ENCODE peak calls at places on chromosomes 12 and 14, in nine cellular contexts. H is mammary epithelial cell, S is GM10248, I is cardiac muscle cell, Q is glutamatergic neuron, W is heart left ventricle, V is BJ, C is lower lobe of right lung, Y is stomach. L is an unnamed sample.

GRCh38 chr14:92506230-92506629 is 7.4 kb upstream of the RIN3 start:
- DNase-seq in Q (no peak), Y (no peak), V (no peak), I (no peak), C (no peak), H (no peak), W (no peak), S (no peak), L (no peak)

GRCh38 chr12:90091809-90092208 is 383.2 kb upstream of the ATP2B1 start:
- DNase-seq in Y (no peak), I (no peak), S (no peak), H (no peak), C (no peak), Q (no peak), V (no peak), W (no peak), L (no peak)

GRCh38 chr14:102723650-102724049 is 53.6 kb upstream of the TRAF3 start:
- DNase-seq in I (no peak), C (no peak), W (no peak), Y (no peak), H (no peak), V (no peak), S (no peak), Q (no peak), L (no peak)

GRCh38 chr12:98532687-98533304 is 17.4 kb downstream of the TMPO start:
- DNase-seq in Y (no peak), I (peak; percentile 46), H (peak; percentile 55), V (no peak), W (no peak), C (no peak), Q (no peak), S (no peak), L (no peak)

GRCh38 chr12:76259660-76260389 is 88.4 kb downstream of the BBS10 start:
- DNase-seq in W (no peak), S (no peak), I (no peak), Y (no peak), V (peak; percentile 52), Q (no peak), C (no peak), H (peak; percentile 83), L (no peak)

GRCh38 chr14:91464615-91465205 is 45.4 kb downstream of the PPP4R3A start:
- DNase-seq in S (no peak), C (no peak), Q (no peak), H (no peak), V (no peak), Y (no peak), W (no peak), I (no peak), L (no peak)

GRCh38 chr12:132777614-132778013 is 16.0 kb upstream of the ANKLE2 start:
- DNase-seq in C (no peak), Q (no peak), W (no peak), S (no peak), V (no peak), I (no peak), H (no peak), Y (no peak), L (no peak)

GRCh38 chr12:23113781-23114180 is 488.8 kb downstream of the ETNK1 start:
- DNase-seq in C (no peak), S (no peak), Y (no peak), Q (no peak), V (no peak), H (peak; percentile 84), I (no peak), W (no peak), L (no peak)

GRCh38 chr14:101774814-101775213 is 13.3 kb downstream of the PPP2R5C start:
- DNase-seq in Y (no peak), S (no peak), W (no peak), V (no peak), H (no peak), C (no peak), I (no peak), Q (no peak), L (no peak)

GRCh38 chr14:41607119-41607785 is 576 bp downstream of the LRFN5 start:
- DNase-seq in V (no peak), W (no peak), Q (peak; percentile 19), Y (no peak), S (no peak), C (no peak), I (no peak), H (peak; percentile 16), L (peak; percentile 22)

GRCh38 chr12:85794551-85794950 is 41.7 kb downstream of the RASSF9 start:
- DNase-seq in C (no peak), W (no peak), V (no peak), Y (no peak), H (peak; percentile 42), S (no peak), I (no peak), Q (no peak), L (no peak)

GRCh38 chr14:91429385-91429784 is 11.8 kb upstream of the CCDC88C start:
- DNase-seq in Q (no peak), V (no peak), I (no peak), C (no peak), H (no peak), W (no peak), Y (no peak), S (no peak), L (no peak)

GRCh38 chr12:46744256-46744655 is 81.5 kb downstream of the SLC38A4 start:
- DNase-seq in H (no peak), C (no peak), Q (no peak), I (no peak), V (no peak), Y (no peak), S (no peak), W (no peak), L (no peak)

GRCh38 chr14:65880507-65880906 is 468.0 kb downstream of the FUT8 start:
- DNase-seq in I (no peak), S (no peak), H (no peak), V (no peak), Q (no peak), W (no peak), Y (no peak), C (no peak), L (no peak)

GRCh38 chr14:56881181-56881580 is 70.9 kb upstream of the OTX2 start:
- DNase-seq in Q (no peak), C (no peak), W (no peak), Y (no peak), H (no peak), I (no peak), S (no peak), V (no peak), L (no peak)

GRCh38 chr12:131865196-131865875 is 29.1 kb upstream of the ULK1 start:
- DNase-seq in S (no peak), V (no peak), Q (no peak), C (no peak), I (no peak), W (no peak), H (peak; percentile 70), Y (no peak), L (no peak)

GRCh38 chr12:863285-863684 is 86.2 kb downstream of the RAD52 start:
- DNase-seq in H (no peak), Y (no peak), C (no peak), V (no peak), Q (no peak), W (no peak), I (no peak), S (no peak), L (no peak)

GRCh38 chr12:868722-869121 is 80.8 kb downstream of the RAD52 start:
- DNase-seq in V (no peak), H (no peak), C (no peak), I (no peak), S (no peak), W (no peak), Q (no peak), Y (no peak), L (no peak)

GRCh38 chr12:865614-866013 is 83.9 kb downstream of the RAD52 start:
- DNase-seq in V (no peak), S (no peak), I (no peak), C (no peak), Y (no peak), Q (no peak), H (no peak), W (no peak), L (no peak)

GRCh38 chr12:870378-870777 is 79.1 kb downstream of the RAD52 start:
- DNase-seq in Q (no peak), H (no peak), C (no peak), W (no peak), S (no peak), Y (no peak), I (no peak), V (no peak), L (no peak)

DNA sequence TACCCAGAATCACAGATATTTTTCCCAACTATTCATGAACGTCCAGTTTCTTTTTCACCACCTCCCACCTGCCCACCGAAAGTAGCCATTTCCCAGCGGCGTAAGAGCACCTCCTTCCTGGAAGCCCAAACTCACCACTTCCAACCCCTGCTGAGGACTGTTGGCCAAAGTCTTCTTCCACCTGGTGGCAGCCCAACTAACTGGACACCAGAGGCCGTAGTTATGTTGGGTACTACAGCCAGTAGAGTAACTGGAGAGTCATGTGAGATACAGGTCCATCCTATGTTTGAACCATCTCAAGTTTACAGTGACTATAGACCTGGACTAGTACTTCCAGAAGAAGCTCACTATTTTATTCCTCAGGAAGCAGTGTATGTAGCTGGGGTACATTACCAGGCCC is 81.6 kb downstream of the RAD52 start:
- DNase-seq in V (no peak), W (no peak), Y (no peak), I (no peak), S (no peak), H (no peak), Q (no peak), C (no peak), L (no peak)
- TF ChIP-seq CTCF in V (no peak), W (no peak), Y (no peak), I (no peak), S (no peak), H (no peak), Q (no peak), C (no peak), L (no peak)

DNA sequence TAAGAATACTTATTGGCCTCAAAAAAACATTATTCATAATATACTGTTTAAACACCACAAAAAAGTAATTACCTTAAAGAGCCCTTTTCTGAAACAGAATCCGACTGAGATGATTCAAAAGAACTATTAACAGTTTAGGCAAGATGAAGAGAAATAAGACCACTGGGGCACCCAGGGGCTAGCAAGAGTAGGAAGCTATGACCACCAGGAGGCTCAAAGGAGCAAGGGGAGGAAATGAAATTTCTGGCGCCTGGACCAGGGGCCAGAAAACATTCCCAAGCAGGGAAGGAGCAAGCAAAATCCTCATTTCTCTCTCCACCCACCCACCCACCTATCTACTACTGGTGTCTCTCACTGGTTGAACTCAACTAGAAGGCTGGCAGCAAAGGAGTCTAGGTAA is 6.3 kb upstream of the DCAF4 start:
- DNase-seq in I (no peak), S (no peak), W (no peak), C (no peak), H (no peak), V (no peak), Y (no peak), Q (no peak), L (no peak)
- TF ChIP-seq CTCF in I (peak; percentile 21), S (no peak), W (no peak), C (no peak), H (no peak), V (no peak), Y (no peak), Q (no peak), L (no peak)

GRCh38 chr14:77804592-77804991 is 4.7 kb downstream of the ADCK1 start:
- DNase-seq in Y (no peak), W (no peak), V (no peak), S (peak; percentile 40), H (peak; percentile 15), C (no peak), Q (peak; percentile 24), I (no peak), L (no peak)
- TF ChIP-seq CTCF in Y (no peak), W (no peak), V (no peak), S (peak; percentile 56), H (peak; percentile 31), C (peak; percentile 11), Q (peak; percentile 36), I (peak; percentile 45), L (no peak)

GRCh38 chr12:121344506-121344905 is 7.7 kb downstream of the ANAPC5 start:
- DNase-seq in H (no peak), V (no peak), I (no peak), Y (no peak), W (no peak), C (no peak), S (no peak), Q (no peak), L (no peak)
- TF ChIP-seq CTCF in H (no peak), V (no peak), I (no peak), Y (no peak), W (no peak), C (no peak), S (no peak), Q (no peak), L (no peak)

L was measured in nephron progenitor cell.